ENCODE peak calls at places on chromosomes 7 and 10, in eight cellular contexts. K is NCI-H1092 treated with DMSO at 0.1 percent for 48 hours; Q is NCI-H446; L is activated T-helper 1 cell treated with anti-CD3 and anti-CD28 coated beads, Interleukin-2, amount 50 U/mL, for 16 hours; P is psoas muscle; H is foreskin fibroblast; S is stimulated activated CD4-positive, alpha-beta T cell treated with anti-CD3 and anti-CD28 coated beads, Interleukin-4, amount 100 ng/mL, for 24 hours; J is endodermal cell. R is an unnamed sample.

GRCh38 chr7:106276513-106276912 is 8.3 kb downstream of the NAMPT start:
- DNase-seq in K (no peak), Q (no peak), L (no peak), P (no peak), H (no peak), S (no peak), J (no peak), R (no peak)

GRCh38 chr10:12214763-12215218 is 18.8 kb downstream of the CDC123 start:
- DNase-seq in K (peak), Q (peak), L (no peak), P (no peak), H (peak), S (peak), J (no peak), R (peak)

GRCh38 chr7:91503934-91504575 is 239.8 kb downstream of the FZD1 start:
- DNase-seq in K (peak), Q (no peak), L (no peak), P (no peak), H (no peak), S (no peak), J (no peak), R (no peak)

GRCh38 chr7:12524794-12525386 is 45.6 kb upstream of the SCIN start:
- DNase-seq in K (peak), Q (peak), L (no peak), P (no peak), H (peak), S (no peak), J (no peak), R (no peak)

GRCh38 chr7:95324396-95324795 is at the start of gene PON1:
- DNase-seq in K (no peak), Q (no peak), L (no peak), P (no peak), H (no peak), S (no peak), J (peak), R (no peak)

GRCh38 chr7:120842131-120842621 is 15.8 kb downstream of the TSPAN12 start:
- DNase-seq in K (peak), Q (peak), L (no peak), P (no peak), H (peak), S (no peak), J (no peak), R (no peak)

GRCh38 chr10:100341953-100342626 is 4.9 kb upstream of the SCD start:
- DNase-seq in K (peak), Q (peak), L (no peak), P (peak), H (peak), S (peak), J (peak), R (no peak)

GRCh38 chr10:69229565-69229886 is 9.4 kb downstream of the HKDC1 start:
- DNase-seq in K (no peak), Q (no peak), L (no peak), P (no peak), H (no peak), S (no peak), J (no peak), R (peak)